ENCODE peak calls at places on chromosomes 6 and 20, in ten cellular contexts. T, W, Z, N, K, Q, M, L, I and B are unnamed samples.

GRCh38 chr6:1082040-1082935 is 229.6 kb upstream of the FOXQ1 start:
- DNase-seq in T (no peak), W (no peak), Z (no peak), N (no peak), K (no peak), Q (no peak), M (peak; percentile 67), L (no peak), I (no peak), B (no peak)

GRCh38 chr6:16420715-16421461 is 182.5 kb downstream of the GMPR start:
- DNase-seq in T (no peak), W (peak; percentile 42), Z (no peak), N (peak; percentile 34), K (no peak), Q (no peak), M (peak; percentile 88), L (peak; percentile 94), I (peak; percentile 74), B (no peak)

GRCh38 chr6:158153576-158153975 is 14.5 kb downstream of the SERAC1 start:
- DNase-seq in T (no peak), W (no peak), Z (no peak), N (no peak), K (no peak), Q (no peak), M (no peak), L (no peak), I (no peak), B (no peak)

GRCh38 chr6:134421496-134421895 is 103.6 kb upstream of the SGK1 start:
- DNase-seq in T (no peak), W (no peak), Z (no peak), N (no peak), K (no peak), Q (no peak), M (peak; percentile 48), L (no peak), I (no peak), B (no peak)

GRCh38 chr20:61134286-61135035 is 117.6 kb upstream of the CDH4 start:
- DNase-seq in T (no peak), W (no peak), Z (no peak), N (no peak), K (no peak), Q (no peak), M (no peak), L (no peak), I (no peak), B (no peak)

GRCh38 chr6:10316327-10316726 is 98.5 kb downstream of the TFAP2A start:
- DNase-seq in T (no peak), W (no peak), Z (peak; percentile 68), N (no peak), K (peak; percentile 65), Q (no peak), M (peak; percentile 96), L (no peak), I (no peak), B (peak; percentile 4)

GRCh38 chr6:87722831-87723726 is 21.0 kb upstream of the AKIRIN2 start:
- DNase-seq in T (peak; percentile 56), W (no peak), Z (peak; percentile 82), N (no peak), K (peak; percentile 63), Q (no peak), M (peak; percentile 97), L (peak; percentile 87), I (peak; percentile 38), B (peak; percentile 31)

GRCh38 chr6:27669278-27669797 is 196.4 kb upstream of the ZNF184 start:
- DNase-seq in T (no peak), W (no peak), Z (peak; percentile 44), N (no peak), K (no peak), Q (no peak), M (no peak), L (no peak), I (no peak), B (no peak)

GRCh38 chr6:162856885-162857284 is 129.1 kb downstream of the PACRG start:
- DNase-seq in T (no peak), W (no peak), Z (peak; percentile 62), N (no peak), K (peak; percentile 70), Q (no peak), M (peak; percentile 75), L (no peak), I (no peak), B (peak; percentile 91)

GRCh38 chr20:49677777-49678758 is 35.6 kb downstream of the B4GALT5 start:
- DNase-seq in T (no peak), W (no peak), Z (no peak), N (no peak), K (no peak), Q (no peak), M (no peak), L (no peak), I (no peak), B (no peak)

GRCh38 chr6:35181313-35181932 is 32.3 kb upstream of the SCUBE3 start:
- DNase-seq in T (no peak), W (no peak), Z (no peak), N (no peak), K (no peak), Q (no peak), M (peak; percentile 82), L (no peak), I (no peak), B (peak; percentile 23)

GRCh38 chr20:58264271-58264670 is 35.8 kb upstream of the ANKRD60 start:
- DNase-seq in T (no peak), W (no peak), Z (peak; percentile 85), N (no peak), K (no peak), Q (no peak), M (no peak), L (no peak), I (no peak), B (no peak)

GRCh38 chr20:25316506-25317190 is 68.8 kb downstream of the PYGB start:
- DNase-seq in T (no peak), W (no peak), Z (no peak), N (peak; percentile 4), K (no peak), Q (no peak), M (no peak), L (no peak), I (no peak), B (no peak)

GRCh38 chr6:72374172-72374571 is 247.7 kb upstream of the KCNQ5 start:
- DNase-seq in T (no peak), W (no peak), Z (no peak), N (no peak), K (no peak), Q (no peak), M (no peak), L (no peak), I (no peak), B (no peak)

GRCh38 chr6:143405381-143406154 is 44.9 kb downstream of the ADAT2 start:
- DNase-seq in T (no peak), W (no peak), Z (no peak), N (no peak), K (no peak), Q (no peak), M (peak; percentile 70), L (no peak), I (no peak), B (no peak)

GRCh38 chr20:41408986-41409385 is 42.4 kb upstream of the EMILIN3 start:
- DNase-seq in T (peak; percentile 52), W (no peak), Z (no peak), N (no peak), K (peak; percentile 16), Q (no peak), M (no peak), L (no peak), I (no peak), B (no peak)

GRCh38 chr6:7201732-7202541 is 94.2 kb downstream of the RREB1 start:
- DNase-seq in T (peak; percentile 96), W (no peak), Z (no peak), N (no peak), K (peak; percentile 60), Q (no peak), M (no peak), L (no peak), I (peak; percentile 42), B (peak; percentile 17)

GRCh38 chr20:52003415-52003814 is 188.2 kb downstream of the ZFP64 start:
- DNase-seq in T (no peak), W (no peak), Z (no peak), N (no peak), K (no peak), Q (no peak), M (no peak), L (no peak), I (no peak), B (no peak)

GRCh38 chr6:7559196-7559595 is 17.7 kb downstream of the DSP start:
- DNase-seq in T (no peak), W (no peak), Z (no peak), N (no peak), K (no peak), Q (no peak), M (no peak), L (no peak), I (no peak), B (no peak)

GRCh38 chr6:18509871-18510643 is 122.9 kb downstream of the RNF144B start:
- DNase-seq in T (no peak), W (no peak), Z (no peak), N (no peak), K (no peak), Q (no peak), M (peak; percentile 13), L (peak; percentile 51), I (peak; percentile 62), B (no peak)

GRCh38 chr6:54274383-54274782 is 33.9 kb upstream of the TINAG start:
- DNase-seq in T (no peak), W (no peak), Z (no peak), N (no peak), K (no peak), Q (no peak), M (no peak), L (no peak), I (no peak), B (no peak)

GRCh38 chr20:63103402-63104311 is 96.9 kb upstream of the BHLHE23 start:
- DNase-seq in T (no peak), W (peak; percentile 36), Z (no peak), N (no peak), K (no peak), Q (no peak), M (no peak), L (peak; percentile 31), I (no peak), B (no peak)

GRCh38 chr20:35708502-35708901 is 9.3 kb downstream of the ROMO1 start:
- DNase-seq in T (no peak), W (no peak), Z (no peak), N (no peak), K (no peak), Q (no peak), M (no peak), L (no peak), I (no peak), B (no peak)

GRCh38 chr20:50294164-50295088 is 103.8 kb downstream of the CEBPB start:
- DNase-seq in T (no peak), W (no peak), Z (no peak), N (no peak), K (no peak), Q (no peak), M (no peak), L (no peak), I (no peak), B (no peak)

GRCh38 chr6:106128981-106129761 is 43.0 kb downstream of the PRDM1 start:
- DNase-seq in T (no peak), W (no peak), Z (peak; percentile 70), N (no peak), K (no peak), Q (no peak), M (peak; percentile 97), L (no peak), I (no peak), B (no peak)

GRCh38 chr6:31321820-31322219 is 35.2 kb downstream of the HLA-B start:
- DNase-seq in T (no peak), W (no peak), Z (no peak), N (no peak), K (no peak), Q (no peak), M (no peak), L (no peak), I (peak; percentile 37), B (no peak)

GRCh38 chr6:107386340-107386739 is 73.0 kb downstream of the PDSS2 start:
- DNase-seq in T (no peak), W (no peak), Z (no peak), N (no peak), K (no peak), Q (no peak), M (peak; percentile 19), L (no peak), I (no peak), B (no peak)